ENCODE peak calls at places on chromosomes 4 and X, in nine cellular contexts. T, F, G, C, N, D, R, L and Q are unnamed samples.

GRCh38 chr4:54971474-54971950 is 153.9 kb downstream of the KDR start:
- DNase-seq in T (no peak), F (peak), G (peak), C (peak), N (no peak), D (peak), R (no peak), L (peak), Q (no peak)

GRCh38 chr4:13546374-13546854 is 2.1 kb upstream of the NKX3-2 start:
- DNase-seq in T (no peak), F (no peak), G (no peak), C (no peak), N (no peak), D (no peak), R (no peak), L (no peak), Q (no peak)

GRCh38 chr4:143420227-143420626 is 83.6 kb downstream of the GAB1 start:
- DNase-seq in T (no peak), F (no peak), G (no peak), C (no peak), N (no peak), D (no peak), R (no peak), L (no peak), Q (no peak)

GRCh38 chrX:77493677-77494553 is 46.7 kb downstream of the FGF16 start:
- DNase-seq in T (no peak), F (peak), G (peak), C (peak), N (peak), D (peak), R (no peak), L (no peak), Q (peak)

GRCh38 chr4:7775396-7775795 is 164.3 kb downstream of the AFAP1 start:
- DNase-seq in T (no peak), F (no peak), G (no peak), C (no peak), N (no peak), D (no peak), R (no peak), L (no peak), Q (no peak)

GRCh38 chr4:123632646-123633045 is 236.1 kb downstream of the SPRY1 start:
- DNase-seq in T (no peak), F (no peak), G (no peak), C (no peak), N (no peak), D (no peak), R (no peak), L (no peak), Q (no peak)

GRCh38 chr4:78667764-78668163 is 108.4 kb upstream of the BMP2K start:
- DNase-seq in T (no peak), F (no peak), G (no peak), C (no peak), N (no peak), D (no peak), R (no peak), L (peak), Q (no peak)

GRCh38 chr4:785332-786073 is 40.4 kb downstream of the CPLX1 start:
- DNase-seq in T (no peak), F (no peak), G (no peak), C (no peak), N (no peak), D (no peak), R (no peak), L (no peak), Q (no peak)

GRCh38 chr4:124936427-124936826 is 223.9 kb upstream of the ANKRD50 start:
- DNase-seq in T (no peak), F (peak), G (no peak), C (no peak), N (no peak), D (peak), R (no peak), L (no peak), Q (no peak)

GRCh38 chr4:26464420-26465095 is 25.7 kb downstream of the CCKAR start:
- DNase-seq in T (no peak), F (no peak), G (no peak), C (no peak), N (no peak), D (no peak), R (no peak), L (no peak), Q (no peak)

GRCh38 chr4:123455360-123455759 is 58.8 kb downstream of the SPRY1 start:
- DNase-seq in T (no peak), F (no peak), G (no peak), C (no peak), N (no peak), D (no peak), R (no peak), L (no peak), Q (no peak)

GRCh38 chrX:75784689-75785491 is at the start of gene MAGEE2:
- DNase-seq in T (peak), F (no peak), G (no peak), C (no peak), N (no peak), D (peak), R (peak), L (no peak), Q (no peak)

GRCh38 chr4:27947320-27947719 is 1086.7 kb downstream of the STIM2 start:
- DNase-seq in T (no peak), F (no peak), G (no peak), C (no peak), N (no peak), D (no peak), R (no peak), L (no peak), Q (no peak)

GRCh38 chr4:89914609-89915008 is 20.0 kb downstream of the MMRN1 start:
- DNase-seq in T (no peak), F (peak), G (no peak), C (no peak), N (no peak), D (no peak), R (no peak), L (no peak), Q (no peak)

GRCh38 chrX:17860179-17860780 is 818 bp downstream of the RAI2 start:
- DNase-seq in T (no peak), F (peak), G (no peak), C (no peak), N (peak), D (peak), R (no peak), L (no peak), Q (no peak)

GRCh38 chrX:100635040-100635439 is 1.6 kb downstream of the TSPAN6 start:
- DNase-seq in T (no peak), F (no peak), G (no peak), C (no peak), N (no peak), D (no peak), R (no peak), L (no peak), Q (no peak)

GRCh38 chrX:110403839-110404238 is 45.2 kb downstream of the RTL9 start:
- DNase-seq in T (no peak), F (no peak), G (no peak), C (peak), N (no peak), D (peak), R (no peak), L (no peak), Q (no peak)

GRCh38 chr4:7863911-7864681 is 75.6 kb downstream of the AFAP1 start:
- DNase-seq in T (no peak), F (peak), G (peak), C (no peak), N (no peak), D (no peak), R (no peak), L (peak), Q (no peak)

GRCh38 chrX:136209016-136209738 is 42.0 kb downstream of the MAP7D3 start:
- DNase-seq in T (peak), F (no peak), G (peak), C (no peak), N (peak), D (peak), R (no peak), L (peak), Q (no peak)

GRCh38 chr4:111535792-111536191 is 609.5 kb upstream of the FAM241A start:
- DNase-seq in T (no peak), F (no peak), G (no peak), C (no peak), N (no peak), D (no peak), R (no peak), L (no peak), Q (no peak)

GRCh38 chrX:133921084-133921483 is 64.3 kb downstream of the GPC3 start:
- DNase-seq in T (no peak), F (no peak), G (no peak), C (no peak), N (no peak), D (no peak), R (no peak), L (no peak), Q (no peak)

GRCh38 chr4:168832746-168833575 is 177.1 kb downstream of the CBR4 start:
- DNase-seq in T (peak), F (peak), G (no peak), C (peak), N (peak), D (peak), R (peak), L (no peak), Q (peak)

GRCh38 chrX:138648570-138648969 is 62.9 kb downstream of the FGF13 start:
- DNase-seq in T (no peak), F (no peak), G (no peak), C (no peak), N (no peak), D (no peak), R (no peak), L (no peak), Q (no peak)

GRCh38 chr4:174460684-174461083 is 61.6 kb downstream of the HPGD start:
- DNase-seq in T (no peak), F (no peak), G (no peak), C (no peak), N (no peak), D (no peak), R (no peak), L (no peak), Q (no peak)

GRCh38 chr4:85498068-85498733 is 23.3 kb downstream of the ARHGAP24 start:
- DNase-seq in T (no peak), F (no peak), G (peak), C (peak), N (no peak), D (peak), R (peak), L (peak), Q (no peak)

GRCh38 chr4:23979534-23979933 is 89.7 kb upstream of the PPARGC1A start:
- DNase-seq in T (no peak), F (no peak), G (no peak), C (no peak), N (no peak), D (no peak), R (no peak), L (no peak), Q (no peak)

GRCh38 chr4:3765271-3766206 is 646 bp upstream of the ADRA2C start:
- DNase-seq in T (peak), F (peak), G (no peak), C (peak), N (peak), D (peak), R (no peak), L (no peak), Q (peak)

GRCh38 chrX:124421898-124422622 is 75.7 kb downstream of the SH2D1A start:
- DNase-seq in T (no peak), F (no peak), G (no peak), C (no peak), N (no peak), D (no peak), R (no peak), L (no peak), Q (no peak)

GRCh38 chr4:122562436-122562835 is 58.4 kb downstream of the IL21 start:
- DNase-seq in T (no peak), F (no peak), G (no peak), C (no peak), N (no peak), D (no peak), R (no peak), L (no peak), Q (no peak)

GRCh38 chr4:79913581-79913980 is 159.4 kb downstream of the ANTXR2 start:
- DNase-seq in T (no peak), F (no peak), G (peak), C (peak), N (no peak), D (peak), R (no peak), L (peak), Q (no peak)